ENCODE peak calls at places on chromosomes 1 and 21, in ten cellular contexts. B is fibroblast of the aortic adventitia, O is thoracic aorta, W is spleen, V is LNCaP clone FGC, T is foreskin fibroblast, Y is astrocyte of the spinal cord, I is lower lobe of right lung, G is right lobe of liver, P is coronary artery. E is an unnamed sample.

GRCh38 chr1:159960721-159961381 is 6.8 kb upstream of the SLAMF9 start:
- DNase-seq in B (peak; percentile 99), O (no peak), W (no peak), V (no peak), T (peak; percentile 67), Y (peak; percentile 62), I (no peak), G (no peak), P (peak; percentile 83), E (peak; percentile 79)

GRCh38 chr1:44423706-44424546 is 18.9 kb downstream of the RNF220 start:
- DNase-seq in B (peak; percentile 91), O (peak; percentile 38), W (no peak), V (peak; percentile 90), T (peak; percentile 51), Y (peak; percentile 72), I (peak; percentile 62), G (peak; percentile 66), P (no peak), E (peak; percentile 10)

GRCh38 chr1:201020647-201021332 is 2.7 kb downstream of the KIF21B start:
- DNase-seq in B (no peak), O (no peak), W (peak; percentile 85), V (no peak), T (no peak), Y (no peak), I (no peak), G (no peak), P (no peak), E (no peak)

GRCh38 chr1:27161594-27161993 is 6.7 kb upstream of the SLC9A1 start:
- DNase-seq in B (no peak), O (no peak), W (no peak), V (no peak), T (no peak), Y (no peak), I (no peak), G (no peak), P (no peak), E (no peak)

GRCh38 chr1:205543351-205544305 is 39.2 kb downstream of the CDK18 start:
- DNase-seq in B (peak; percentile 96), O (peak; percentile 76), W (peak; percentile 84), V (peak; percentile 78), T (peak; percentile 87), Y (peak; percentile 77), I (peak; percentile 86), G (peak; percentile 75), P (peak; percentile 88), E (peak; percentile 53)

GRCh38 chr21:43322805-43323204 is 104.1 kb downstream of the SIK1 start:
- DNase-seq in B (no peak), O (no peak), W (no peak), V (no peak), T (peak; percentile 16), Y (no peak), I (no peak), G (no peak), P (no peak), E (no peak)

GRCh38 chr1:89692601-89693503 is 59.9 kb downstream of the LRRC8C start:
- DNase-seq in B (no peak), O (no peak), W (no peak), V (no peak), T (no peak), Y (no peak), I (no peak), G (no peak), P (no peak), E (no peak)

GRCh38 chr1:17757426-17757825 is 2.3 kb downstream of the ACTL8 start:
- DNase-seq in B (no peak), O (no peak), W (no peak), V (no peak), T (no peak), Y (no peak), I (no peak), G (no peak), P (no peak), E (no peak)

GRCh38 chr1:6121651-6122370 is 58.3 kb downstream of the CHD5 start:
- DNase-seq in B (no peak), O (no peak), W (peak; percentile 51), V (no peak), T (no peak), Y (no peak), I (peak; percentile 37), G (no peak), P (no peak), E (no peak)

GRCh38 chr1:230320804-230321203 is 105.3 kb downstream of the PGBD5 start:
- DNase-seq in B (no peak), O (no peak), W (no peak), V (no peak), T (no peak), Y (no peak), I (no peak), G (no peak), P (no peak), E (no peak)

GRCh38 chr1:54857741-54858665 is 29.0 kb downstream of the DHCR24 start:
- DNase-seq in B (peak; percentile 71), O (no peak), W (no peak), V (no peak), T (peak; percentile 77), Y (peak; percentile 58), I (no peak), G (peak; percentile 58), P (no peak), E (peak; percentile 38)

DNA sequence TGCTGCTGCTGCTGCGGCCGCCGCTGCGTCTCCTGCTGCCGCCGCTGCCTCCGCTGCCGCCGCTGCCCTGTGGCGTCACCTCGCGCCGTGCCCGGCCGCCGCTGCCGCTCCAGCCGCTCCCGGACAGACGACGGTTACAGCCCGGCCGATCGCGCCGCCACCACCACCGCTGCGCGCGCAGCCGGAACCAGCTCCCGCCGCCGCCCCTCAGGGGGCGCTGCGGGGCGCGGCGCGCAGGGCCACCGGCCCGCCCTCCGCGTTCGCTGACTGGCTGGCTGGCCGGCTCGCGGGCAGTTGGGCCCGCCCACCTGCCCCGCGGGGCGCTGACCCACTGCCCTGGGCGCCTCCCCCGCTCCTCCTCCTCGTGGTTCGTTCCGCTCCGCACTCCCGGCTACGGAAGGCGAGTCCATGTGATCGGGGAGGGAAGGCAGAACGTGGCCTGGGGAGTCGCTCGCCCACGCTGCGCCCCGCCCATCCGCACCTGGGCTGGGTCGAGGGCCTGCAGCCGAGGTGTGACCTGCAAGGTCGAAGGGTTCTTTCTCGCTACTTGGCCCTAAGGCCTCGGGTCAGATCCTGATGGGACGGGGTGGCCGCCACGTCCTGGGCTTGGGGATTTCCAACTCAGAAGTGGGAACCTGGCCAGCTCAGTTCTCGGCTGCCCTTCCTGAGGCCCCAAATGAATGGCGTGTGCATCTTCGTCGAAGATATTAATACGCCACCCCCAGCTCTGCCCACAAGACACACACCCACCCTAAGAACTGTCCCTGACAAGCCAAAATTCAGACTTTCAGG is at the start of gene PTP4A2:
- DNase-seq in B (peak; percentile 89), O (peak; percentile 70), W (peak; percentile 98), V (peak; percentile 91), T (peak; percentile 99), Y (peak; percentile 94), I (peak; percentile 97), G (peak; percentile 97), P (peak; percentile 96), E (peak; percentile 68)
- TF ChIP-seq CTCF in B (peak; percentile 31), O (no peak), W (no peak), V (peak; percentile 73), T (no peak), Y (peak; percentile 34), I (peak; percentile 30), G (peak; percentile 39), P (no peak), E (no peak)

GRCh38 chr1:190579517-190580193 is 102.0 kb upstream of the BRINP3 start:
- DNase-seq in B (no peak), O (no peak), W (no peak), V (no peak), T (peak; percentile 7), Y (peak; percentile 3), I (no peak), G (no peak), P (no peak), E (no peak)

GRCh38 chr1:190583862-190584261 is 106.2 kb upstream of the BRINP3 start:
- DNase-seq in B (no peak), O (no peak), W (no peak), V (no peak), T (no peak), Y (no peak), I (no peak), G (no peak), P (no peak), E (no peak)

GRCh38 chr1:190578015-190578414 is 100.4 kb upstream of the BRINP3 start:
- DNase-seq in B (no peak), O (no peak), W (no peak), V (no peak), T (peak; percentile 84), Y (peak; percentile 3), I (no peak), G (no peak), P (no peak), E (no peak)

DNA sequence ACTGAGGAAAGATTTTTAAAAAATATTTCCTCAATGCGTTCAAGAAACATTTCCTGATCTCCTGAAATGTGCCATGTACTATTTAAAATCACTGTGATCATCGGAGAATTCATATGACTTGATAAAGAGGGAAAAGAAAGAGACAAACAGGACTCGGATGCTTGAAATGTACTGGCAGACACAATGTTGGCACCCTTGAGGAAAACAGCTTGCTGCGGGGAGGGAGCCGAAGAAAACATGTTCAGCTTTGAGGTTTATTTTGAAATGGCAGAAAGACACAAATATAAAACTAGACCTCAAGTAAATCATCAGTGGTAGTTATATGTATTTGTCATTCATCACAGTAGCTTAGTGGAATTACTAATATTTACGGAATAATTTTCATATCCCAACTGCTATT is 100.9 kb upstream of the BRINP3 start:
- DNase-seq in B (no peak), O (no peak), W (no peak), V (no peak), T (peak; percentile 21), Y (no peak), I (no peak), G (no peak), P (no peak), E (no peak)
- H3K4me3 ChIP-seq in B (no peak overlapping the region), O (no peak overlapping the region), W (no peak overlapping the region), V (no peak overlapping the region), T (peak overlapping the region; percentile 26), Y (no peak overlapping the region), I (no peak overlapping the region), G (no peak overlapping the region), P (no peak overlapping the region), E (no peak overlapping the region)

DNA sequence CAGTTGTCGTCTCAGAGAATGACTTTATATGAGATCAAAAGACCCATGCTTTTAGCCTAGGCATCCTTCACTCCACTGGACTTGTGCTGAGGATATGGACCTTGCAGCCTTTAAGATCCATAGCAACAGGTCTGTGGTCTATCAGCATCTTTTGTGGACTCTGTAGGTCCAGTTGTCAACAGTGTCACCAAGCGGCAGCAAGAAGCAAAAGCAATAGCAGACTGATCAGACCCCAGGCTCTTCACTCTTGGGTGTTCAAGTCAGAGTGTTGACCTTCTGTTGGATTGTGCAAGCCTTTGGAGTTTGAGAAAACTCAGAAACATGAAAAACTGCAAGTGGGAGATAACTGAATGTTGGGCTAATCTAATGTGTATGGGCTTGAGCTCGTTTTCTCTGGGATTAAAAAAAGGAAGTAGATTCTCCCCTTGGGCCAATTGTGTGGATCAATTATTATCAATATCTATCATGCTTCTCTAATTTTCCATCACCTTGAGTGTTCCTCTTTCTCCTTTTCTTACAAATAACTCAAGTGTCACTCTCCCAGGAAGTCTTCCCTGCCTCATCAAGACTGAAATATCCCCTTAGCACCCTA is 144.2 kb downstream of the LYPLAL1 start:
- DNase-seq in B (no peak), O (no peak), W (no peak), V (no peak), T (no peak), Y (peak; percentile 21), I (no peak), G (no peak), P (no peak), E (no peak)
- TF ChIP-seq CTCF in B (peak; percentile 12), O (no peak), W (no peak), V (peak; percentile 81), T (no peak), Y (peak; percentile 32), I (peak; percentile 14), G (peak; percentile 28), P (no peak), E (peak; percentile 31)

GRCh38 chr1:165444897-165445370 is at the start of gene RXRG:
- DNase-seq in B (peak; percentile 7), O (no peak), W (no peak), V (no peak), T (peak; percentile 26), Y (peak; percentile 0), I (peak; percentile 67), G (peak; percentile 23), P (no peak), E (no peak)
- H3K4me3 ChIP-seq in B (no peak within 1 kb of the TSS), O (peak within 1 kb of the TSS; percentile 47), W (no peak within 1 kb of the TSS), V (no peak within 1 kb of the TSS), T (no peak within 1 kb of the TSS), Y (no peak within 1 kb of the TSS), I (peak within 1 kb of the TSS; percentile 47), G (no peak within 1 kb of the TSS), P (peak within 1 kb of the TSS; percentile 69), E (no peak within 1 kb of the TSS)